ENCODE peak calls at places on chromosome 3, in ten cellular contexts. T, R, Y, X, U, I, M, K, B and S are unnamed samples.

GRCh38 chr3:58296269-58296668 is 9.8 kb upstream of the RPP14 start:
- DNase-seq in T (no peak), R (no peak), Y (no peak), X (no peak), U (no peak), I (no peak), M (no peak), K (no peak), B (no peak), S (no peak)

GRCh38 chr3:8574670-8575322 is 69.8 kb downstream of the SSUH2 start:
- DNase-seq in T (no peak), R (no peak), Y (no peak), X (no peak), U (no peak), I (no peak), M (no peak), K (no peak), B (no peak), S (no peak)

GRCh38 chr3:184258926-184259325 is 2.4 kb downstream of the CAMK2N2 start:
- DNase-seq in T (no peak), R (no peak), Y (no peak), X (no peak), U (no peak), I (no peak), M (no peak), K (no peak), B (no peak), S (no peak)

GRCh38 chr3:165994293-165994692 is 157.1 kb upstream of the BCHE start:
- DNase-seq in T (no peak), R (no peak), Y (no peak), X (no peak), U (no peak), I (no peak), M (no peak), K (no peak), B (no peak), S (no peak)

GRCh38 chr3:144636833-144637232 is 665.2 kb downstream of the DIPK2A start:
- DNase-seq in T (no peak), R (no peak), Y (no peak), X (no peak), U (no peak), I (no peak), M (no peak), K (no peak), B (no peak), S (no peak)

GRCh38 chr3:38472342-38472741 is 18.7 kb downstream of the ACVR2B start:
- DNase-seq in T (no peak), R (no peak), Y (no peak), X (no peak), U (no peak), I (no peak), M (no peak), K (no peak), B (no peak), S (no peak)

GRCh38 chr3:162740941-162741596 is 1244.5 kb downstream of the OTOL1 start:
- DNase-seq in T (no peak), R (no peak), Y (no peak), X (no peak), U (no peak), I (no peak), M (no peak), K (no peak), B (no peak), S (no peak)

GRCh38 chr3:135503429-135504083 is 462.0 kb upstream of the PPP2R3A start:
- DNase-seq in T (peak), R (peak), Y (peak), X (no peak), U (peak), I (no peak), M (peak), K (no peak), B (no peak), S (peak)

GRCh38 chr3:32977842-32978241 is 26.4 kb downstream of the CCR4 start:
- DNase-seq in T (no peak), R (no peak), Y (no peak), X (no peak), U (no peak), I (no peak), M (no peak), K (no peak), B (no peak), S (no peak)

DNA sequence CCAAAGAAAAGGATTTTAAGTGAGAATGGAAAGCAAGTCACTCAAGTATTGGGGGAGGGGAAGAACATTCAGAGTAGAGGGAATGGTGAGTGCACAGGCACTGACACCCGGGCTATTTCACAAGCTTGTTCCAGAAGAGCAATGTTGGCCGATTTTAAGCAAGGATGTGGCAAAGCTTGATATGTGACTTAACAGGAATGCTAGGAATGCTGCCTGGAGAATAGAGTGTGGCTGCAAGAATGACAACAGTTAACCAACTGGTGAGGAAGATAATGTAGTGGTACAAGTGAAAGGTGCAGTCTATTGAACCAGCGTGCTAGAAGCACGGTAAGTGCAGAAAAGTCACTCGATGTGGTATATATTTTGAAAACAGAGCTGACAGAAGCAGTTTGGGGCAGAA is 6.2 kb upstream of the CCDC80 start:
- DNase-seq in T (no peak), R (no peak), Y (no peak), X (no peak), U (peak), I (peak), M (peak), K (no peak), B (peak), S (no peak)
- H3K4me3 ChIP-seq in T (no peak), R (no peak), Y (no peak), X (no peak), U (no peak), I (no peak), M (no peak), K (no peak), B (no peak), S (no peak)

DNA sequence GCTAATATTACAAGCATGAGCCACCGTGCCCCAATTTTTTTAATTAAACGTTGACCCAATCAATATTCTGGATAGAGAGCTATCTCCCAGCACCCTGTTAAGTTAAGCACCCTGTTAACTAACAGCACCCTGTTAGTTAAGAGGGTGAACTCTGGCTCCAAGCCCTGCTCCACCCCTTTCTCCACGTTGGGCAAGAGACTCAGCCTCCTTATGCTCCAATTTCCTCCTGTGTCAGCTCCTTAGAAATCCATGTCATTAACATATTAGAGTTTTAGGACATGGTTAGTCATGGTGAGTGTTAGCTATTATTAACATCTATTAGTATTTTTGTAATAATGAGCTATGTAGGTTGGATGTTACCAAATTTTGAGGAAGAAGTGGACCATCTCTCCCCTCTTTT is 217.2 kb upstream of the UBE2E1 start:
- DNase-seq in T (no peak), R (no peak), Y (no peak), X (no peak), U (no peak), I (no peak), M (no peak), K (peak), B (no peak), S (no peak)
- TF ChIP-seq CTCF in T (no peak), R (no peak), Y (no peak), X (no peak), U (no peak), I (no peak), M (no peak), K (no peak), B (no peak), S (no peak)

GRCh38 chr3:3172627-3173026 is 6.9 kb downstream of the CRBN start:
- DNase-seq in T (no peak), R (no peak), Y (no peak), X (no peak), U (no peak), I (no peak), M (no peak), K (no peak), B (no peak), S (no peak)
- H3K4me3 ChIP-seq in T (no peak), R (peak), Y (no peak), X (no peak), U (no peak), I (no peak), M (no peak), K (peak), B (no peak), S (no peak)

GRCh38 chr3:15942462-15942861 is 144.7 kb upstream of the ANKRD28 start:
- DNase-seq in T (no peak), R (no peak), Y (no peak), X (no peak), U (no peak), I (no peak), M (no peak), K (no peak), B (no peak), S (no peak)
- TF ChIP-seq CTCF in T (no peak), R (no peak), Y (no peak), X (no peak), U (no peak), I (no peak), M (no peak), K (no peak), B (no peak), S (no peak)

GRCh38 chr3:50341537-50341936 is 901 bp upstream of the RASSF1 start:
- DNase-seq in T (no peak), R (peak), Y (no peak), X (no peak), U (no peak), I (no peak), M (no peak), K (no peak), B (no peak), S (no peak)

GRCh38 chr3:50338989-50339388 is 1.6 kb downstream of the RASSF1 start:
- DNase-seq in T (no peak), R (no peak), Y (no peak), X (no peak), U (no peak), I (no peak), M (no peak), K (no peak), B (no peak), S (no peak)

GRCh38 chr3:50339485-50340196 is 995 bp downstream of the RASSF1 start:
- DNase-seq in T (no peak), R (no peak), Y (no peak), X (no peak), U (no peak), I (no peak), M (no peak), K (no peak), B (no peak), S (no peak)

GRCh38 chr3:50341996-50342732 is 1.5 kb upstream of the RASSF1 start:
- DNase-seq in T (no peak), R (no peak), Y (no peak), X (no peak), U (no peak), I (no peak), M (no peak), K (no peak), B (no peak), S (no peak)

DNA sequence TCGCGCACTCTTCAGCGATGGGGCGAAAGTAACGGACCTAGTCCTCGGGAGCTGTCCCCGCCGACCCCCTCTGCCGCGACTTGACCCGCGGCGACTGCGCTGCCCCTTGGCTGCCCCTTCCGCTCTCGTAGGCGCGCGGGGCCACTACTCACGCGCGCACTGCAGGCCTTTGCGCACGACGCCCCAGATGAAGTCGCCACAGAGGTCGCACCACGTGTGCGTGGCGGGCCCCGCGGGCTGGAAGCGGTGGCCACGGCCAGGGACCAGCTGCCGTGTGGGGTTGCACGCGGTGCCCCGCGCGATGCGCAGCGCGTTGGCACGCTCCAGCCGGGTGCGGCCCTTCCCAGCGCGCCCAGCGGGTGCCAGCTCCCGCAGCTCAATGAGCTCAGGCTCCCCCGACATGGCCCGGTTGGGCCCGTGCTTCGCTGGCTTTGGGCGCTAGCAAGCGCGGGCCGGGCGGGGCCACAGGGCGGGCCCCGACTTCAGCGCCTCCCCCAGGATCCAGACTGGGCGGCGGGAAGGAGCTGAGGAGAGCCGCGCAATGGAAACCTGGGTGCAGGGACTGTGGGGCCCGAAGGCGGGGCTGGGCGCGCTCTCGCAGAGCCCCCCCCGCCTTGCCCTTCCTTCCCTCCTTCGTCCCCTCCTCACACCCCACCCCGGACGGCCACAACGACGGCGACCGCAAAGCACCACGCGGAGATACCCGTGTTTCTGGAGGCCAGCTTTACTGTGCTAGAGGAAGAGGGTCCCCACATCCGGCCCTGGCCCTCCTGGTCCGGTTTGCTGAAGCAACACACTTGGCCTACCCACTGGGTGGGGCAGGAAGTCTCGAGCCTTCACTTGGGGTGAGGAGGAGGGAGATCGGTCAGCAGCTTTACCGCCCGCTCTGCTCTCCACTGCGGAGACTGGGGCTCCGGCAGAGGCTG is at the start of gene RASSF1:
- DNase-seq in T (peak), R (peak), Y (no peak), X (peak), U (no peak), I (no peak), M (no peak), K (no peak), B (peak), S (no peak)
- H3K4me3 ChIP-seq in T (peak), R (peak), Y (peak), X (peak), U (peak), I (peak), M (no peak), K (peak), B (peak), S (peak)

GRCh38 chr3:171168551-171168950 is 142.0 kb upstream of the SLC2A2 start:
- DNase-seq in T (no peak), R (no peak), Y (no peak), X (no peak), U (no peak), I (no peak), M (no peak), K (no peak), B (no peak), S (no peak)

GRCh38 chr3:171169443-171169842 is 142.9 kb upstream of the SLC2A2 start:
- DNase-seq in T (no peak), R (no peak), Y (no peak), X (no peak), U (no peak), I (no peak), M (no peak), K (no peak), B (no peak), S (no peak)

GRCh38 chr3:171165986-171166385 is 139.5 kb upstream of the SLC2A2 start:
- DNase-seq in T (no peak), R (no peak), Y (no peak), X (no peak), U (no peak), I (no peak), M (no peak), K (no peak), B (no peak), S (no peak)

GRCh38 chr3:171169866-171170265 is 143.3 kb upstream of the SLC2A2 start:
- DNase-seq in T (no peak), R (no peak), Y (no peak), X (no peak), U (no peak), I (no peak), M (no peak), K (no peak), B (no peak), S (no peak)

GRCh38 chr3:171168086-171168485 is 141.6 kb upstream of the SLC2A2 start:
- DNase-seq in T (no peak), R (no peak), Y (no peak), X (no peak), U (no peak), I (no peak), M (no peak), K (no peak), B (no peak), S (no peak)
- TF ChIP-seq CTCF in T (peak), R (no peak), Y (no peak), X (no peak), U (peak), I (peak), M (peak), K (no peak), B (peak), S (peak)